ENCODE peak calls at places on chromosomes 13 and 19, in six cellular contexts. S is A549; Y is effector memory CD4-positive, alpha-beta T cell; Q is fibroblast of lung; O is psoas muscle; R is MM.1S. P is an unnamed sample.

GRCh38 chr19:58387338-58388174 is 487 bp downstream of the RPS5 start:
- DNase-seq in S (no peak), Y (no peak), Q (no peak), O (no peak), R (no peak), P (peak)

GRCh38 chr13:36428083-36428482 is 4.2 kb upstream of the CCNA1 start:
- DNase-seq in S (peak), Y (no peak), Q (no peak), O (no peak), R (no peak), P (no peak)

GRCh38 chr13:75867718-75868117 is 231.6 kb downstream of the LMO7 start:
- DNase-seq in S (no peak), Y (no peak), Q (no peak), O (no peak), R (no peak), P (no peak)

GRCh38 chr19:38434549-38435051 is 1.1 kb downstream of the RYR1 start:
- DNase-seq in S (no peak), Y (no peak), Q (no peak), O (peak), R (no peak), P (no peak)

GRCh38 chr19:21705393-21705792 is 62.0 kb downstream of the ZNF100 start:
- DNase-seq in S (no peak), Y (no peak), Q (no peak), O (no peak), R (no peak), P (no peak)

GRCh38 chr13:111031531-111031961 is 83.6 kb upstream of the ARHGEF7 start:
- DNase-seq in S (no peak), Y (no peak), Q (peak), O (peak), R (no peak), P (no peak)

GRCh38 chr19:28026636-28027035 is 1186.3 kb downstream of the UQCRFS1 start:
- DNase-seq in S (no peak), Y (no peak), Q (no peak), O (no peak), R (no peak), P (no peak)

GRCh38 chr19:294341-294818 is 3.2 kb upstream of the PLPP2 start:
- DNase-seq in S (no peak), Y (no peak), Q (no peak), O (peak), R (peak), P (no peak)

GRCh38 chr19:37926711-37927110 is 19.7 kb downstream of the SIPA1L3 start:
- DNase-seq in S (no peak), Y (no peak), Q (no peak), O (no peak), R (no peak), P (peak)

GRCh38 chr19:10603873-10604459 is 16.9 kb upstream of the AP1M2 start:
- DNase-seq in S (no peak), Y (peak), Q (no peak), O (no peak), R (no peak), P (peak)

GRCh38 chr19:11982526-11982925 is 17.7 kb downstream of the ZNF763 start:
- DNase-seq in S (no peak), Y (no peak), Q (no peak), O (no peak), R (no peak), P (no peak)

GRCh38 chr13:109610517-109610916 is 175.9 kb downstream of the IRS2 start:
- DNase-seq in S (peak), Y (peak), Q (peak), O (peak), R (no peak), P (peak)

GRCh38 chr13:44024496-44025155 is 144.9 kb downstream of the LACC1 start:
- DNase-seq in S (no peak), Y (no peak), Q (no peak), O (no peak), R (no peak), P (no peak)

GRCh38 chr13:101575591-101575990 is 123.1 kb downstream of the ITGBL1 start:
- DNase-seq in S (no peak), Y (no peak), Q (no peak), O (no peak), R (no peak), P (no peak)

GRCh38 chr13:37701972-37702371 is 103.4 kb upstream of the POSTN start:
- DNase-seq in S (peak), Y (no peak), Q (peak), O (no peak), R (no peak), P (no peak)

GRCh38 chr19:48121909-48122371 is 11.3 kb upstream of the PLA2G4C start:
- DNase-seq in S (no peak), Y (no peak), Q (no peak), O (no peak), R (peak), P (no peak)

GRCh38 chr19:33629826-33630375 is 8.1 kb downstream of the CHST8 start:
- DNase-seq in S (no peak), Y (no peak), Q (no peak), O (no peak), R (no peak), P (no peak)

GRCh38 chr19:8571006-8571411 is 6.2 kb downstream of the MYO1F start:
- DNase-seq in S (peak), Y (peak), Q (peak), O (no peak), R (peak), P (no peak)

GRCh38 chr13:113493315-113493951 is 2.9 kb upstream of the DCUN1D2 start:
- DNase-seq in S (peak), Y (no peak), Q (peak), O (no peak), R (peak), P (no peak)

GRCh38 chr19:13937479-13938360 is 497 bp downstream of the PODNL1 start:
- DNase-seq in S (no peak), Y (no peak), Q (no peak), O (no peak), R (no peak), P (no peak)

GRCh38 chr13:79490846-79491245 is 9.9 kb downstream of the NDFIP2 start:
- DNase-seq in S (no peak), Y (no peak), Q (no peak), O (no peak), R (no peak), P (no peak)

GRCh38 chr13:79492313-79492798 is 11.4 kb downstream of the NDFIP2 start:
- DNase-seq in S (no peak), Y (no peak), Q (no peak), O (no peak), R (no peak), P (no peak)

GRCh38 chr13:79490326-79490725 is 9.4 kb downstream of the NDFIP2 start:
- DNase-seq in S (no peak), Y (no peak), Q (no peak), O (no peak), R (no peak), P (no peak)

GRCh38 chr13:79491715-79492114 is 10.8 kb downstream of the NDFIP2 start:
- DNase-seq in S (peak), Y (no peak), Q (peak), O (no peak), R (no peak), P (no peak)

GRCh38 chr13:79492918-79493594 is 12.1 kb downstream of the NDFIP2 start:
- DNase-seq in S (no peak), Y (no peak), Q (no peak), O (no peak), R (no peak), P (no peak)
- H3K27ac ChIP-seq in S (no peak), Y (no peak), Q (peak), O (no peak), R (no peak), P (no peak)

GRCh38 chr13:100439247-100439955 is 149.2 kb downstream of the GGACT start:
- DNase-seq in S (peak), Y (no peak), Q (no peak), O (no peak), R (no peak), P (no peak)
- H3K27ac ChIP-seq in S (peak), Y (no peak), Q (no peak), O (no peak), R (no peak), P (no peak)

GRCh38 chr13:41919031-41919740 is 41.7 kb downstream of the VWA8 start:
- DNase-seq in S (no peak), Y (no peak), Q (no peak), O (no peak), R (no peak), P (peak)

GRCh38 chr13:41916173-41916954 is 44.5 kb downstream of the VWA8 start:
- DNase-seq in S (no peak), Y (no peak), Q (peak), O (no peak), R (peak), P (peak)

GRCh38 chr13:41917641-41918040 is 43.3 kb downstream of the VWA8 start:
- DNase-seq in S (no peak), Y (no peak), Q (peak), O (no peak), R (no peak), P (peak)

GRCh38 chr13:41914552-41914951 is 46.4 kb downstream of the VWA8 start:
- DNase-seq in S (no peak), Y (no peak), Q (no peak), O (no peak), R (no peak), P (no peak)

GRCh38 chr13:41915096-41915495 is 45.8 kb downstream of the VWA8 start:
- DNase-seq in S (no peak), Y (no peak), Q (peak), O (no peak), R (no peak), P (no peak)
- H3K27ac ChIP-seq in S (no peak), Y (no peak), Q (no peak), O (no peak), R (no peak), P (no peak)

GRCh38 chr19:15198006-15198356 is 2.8 kb downstream of the NOTCH3 start:
- DNase-seq in S (peak), Y (no peak), Q (no peak), O (no peak), R (no peak), P (no peak)
- H3K27ac ChIP-seq in S (no peak), Y (no peak), Q (no peak), O (peak), R (no peak), P (no peak)

GRCh38 chr19:50967924-50968708 is 1.3 kb downstream of the KLK6 start:
- DNase-seq in S (no peak), Y (no peak), Q (no peak), O (no peak), R (no peak), P (no peak)
- H3K27ac ChIP-seq in S (no peak), Y (no peak), Q (no peak), O (no peak), R (no peak), P (no peak)

DNA sequence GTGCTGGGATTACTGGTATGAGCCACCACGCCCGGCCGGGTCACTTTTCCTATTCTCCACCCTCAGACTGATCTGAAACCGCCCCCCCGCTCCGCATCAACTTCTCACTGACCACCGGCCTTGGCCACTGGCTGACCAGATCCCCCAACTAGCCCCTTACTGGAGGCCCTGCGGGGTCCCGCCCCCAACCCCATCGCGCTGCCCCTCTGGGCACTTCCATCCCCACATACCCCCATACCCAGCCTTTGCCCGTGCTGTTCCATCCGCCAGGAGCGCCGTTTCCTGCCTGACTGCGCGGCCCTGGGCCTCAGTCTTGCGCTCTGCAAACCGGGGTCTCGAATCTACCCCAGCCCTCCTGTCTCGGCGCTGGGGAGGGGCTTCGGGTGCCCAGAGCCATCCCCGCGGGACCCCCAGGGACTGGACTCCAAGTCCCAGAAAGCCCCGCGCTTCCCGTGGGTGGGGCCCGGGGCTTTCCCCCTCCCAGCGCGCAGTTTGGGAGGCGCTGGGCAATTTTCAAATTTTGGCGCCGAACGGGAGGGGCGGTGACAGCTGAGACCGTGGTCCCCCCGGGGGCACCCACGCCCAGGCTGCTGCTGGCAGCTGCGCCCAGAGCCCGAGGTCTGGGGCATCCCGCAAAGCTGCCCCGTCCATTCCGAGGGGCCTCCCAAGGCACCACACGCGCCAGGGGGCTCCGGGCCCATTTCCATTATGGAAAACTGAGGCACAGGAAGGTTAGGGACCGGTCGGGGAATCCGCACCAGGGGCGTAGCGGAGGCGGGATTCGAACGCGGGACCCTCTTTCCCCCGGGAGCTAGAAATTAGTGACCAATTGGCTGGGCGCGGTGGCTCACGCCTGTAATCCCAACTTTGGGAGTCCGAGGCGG is 5.2 kb upstream of the LMNB2 start:
- DNase-seq in S (peak), Y (no peak), Q (peak), O (peak), R (peak), P (peak)
- H3K27ac ChIP-seq in S (peak), Y (no peak), Q (peak), O (no peak), R (no peak), P (no peak)

GRCh38 chr19:52945652-52946321 is 16.9 kb downstream of the ZNF816 start:
- DNase-seq in S (no peak), Y (no peak), Q (no peak), O (no peak), R (no peak), P (no peak)
- H3K27ac ChIP-seq in S (no peak), Y (no peak), Q (no peak), O (no peak), R (no peak), P (no peak)

GRCh38 chr13:112348642-112349345 is 27.4 kb upstream of the SPACA7 start:
- DNase-seq in S (no peak), Y (no peak), Q (no peak), O (no peak), R (no peak), P (no peak)

GRCh38 chr13:112346899-112347229 is 29.3 kb upstream of the SPACA7 start:
- DNase-seq in S (no peak), Y (no peak), Q (no peak), O (no peak), R (no peak), P (no peak)

GRCh38 chr13:112343591-112343990 is 32.6 kb upstream of the SPACA7 start:
- DNase-seq in S (no peak), Y (no peak), Q (no peak), O (no peak), R (no peak), P (no peak)

GRCh38 chr13:112345826-112346172 is 30.4 kb upstream of the SPACA7 start:
- DNase-seq in S (no peak), Y (no peak), Q (no peak), O (no peak), R (no peak), P (no peak)

DNA sequence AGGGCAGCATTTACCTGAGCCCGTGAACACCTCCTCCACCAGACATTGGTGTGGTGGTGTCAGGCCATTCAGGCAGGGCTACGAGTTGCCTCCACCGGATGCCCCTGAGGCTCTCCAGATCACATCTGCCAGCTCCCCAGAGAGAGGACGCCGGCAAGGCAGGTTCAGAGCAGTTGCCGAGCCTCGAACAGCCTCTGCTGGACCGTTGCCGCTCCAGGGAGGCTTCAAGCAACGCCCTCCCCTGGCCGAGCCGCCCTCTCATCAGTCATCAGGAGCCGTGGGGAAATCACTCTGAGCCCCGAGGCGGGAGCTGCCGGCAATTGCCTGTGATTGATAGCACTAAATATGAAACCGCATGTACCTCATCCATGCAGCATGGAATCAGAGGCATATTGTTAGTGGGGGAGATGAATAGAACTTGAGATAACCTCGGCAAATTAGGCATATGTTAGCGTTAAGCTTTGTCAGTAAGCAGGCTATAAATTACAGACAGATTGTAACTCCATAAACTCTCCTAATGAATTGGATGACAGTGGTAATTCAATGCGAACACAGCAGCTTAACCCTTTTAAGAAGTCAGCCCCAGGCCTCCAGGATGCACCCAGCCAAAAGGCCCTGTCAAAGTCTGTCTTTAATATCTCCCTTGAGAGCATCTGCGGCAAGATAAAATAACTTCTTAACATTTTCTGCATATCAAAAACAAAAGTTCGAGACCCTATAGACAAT is 29.8 kb upstream of the SPACA7 start:
- DNase-seq in S (no peak), Y (no peak), Q (no peak), O (no peak), R (no peak), P (no peak)
- H3K27ac ChIP-seq in S (no peak), Y (no peak), Q (no peak), O (no peak), R (no peak), P (no peak)